ENCODE peak calls at places on chromosome 7, in six cellular contexts. D is CD8-positive, alpha-beta memory T cell; G is IMR-90; W is A549; L is neural progenitor cell; J is CD8-positive, alpha-beta T cell. K is an unnamed sample.

GRCh38 chr7:146004805-146005204 is 111.8 kb upstream of the CNTNAP2 start:
- DNase-seq in D (no peak), G (no peak), W (no peak), L (no peak), J (no peak), K (no peak)

GRCh38 chr7:74453321-74454011 is at the start of gene GTF2IRD1:
- DNase-seq in D (peak; percentile 19), G (peak; percentile 73), W (peak; percentile 88), L (peak; percentile 91), J (no peak), K (peak; percentile 16)

GRCh38 chr7:88546808-88547207 is 212.7 kb upstream of the ZNF804B start:
- DNase-seq in D (no peak), G (no peak), W (peak; percentile 5), L (peak; percentile 54), J (no peak), K (no peak)

GRCh38 chr7:22697897-22698645 is 28.9 kb upstream of the IL6 start:
- DNase-seq in D (no peak), G (no peak), W (no peak), L (no peak), J (no peak), K (no peak)

GRCh38 chr7:20083781-20084180 is 133.4 kb downstream of the MACC1 start:
- DNase-seq in D (no peak), G (peak; percentile 3), W (peak; percentile 2), L (no peak), J (no peak), K (no peak)

GRCh38 chr7:38477333-38477732 is 153.8 kb downstream of the AMPH start:
- DNase-seq in D (no peak), G (no peak), W (no peak), L (no peak), J (no peak), K (no peak)

GRCh38 chr7:2494191-2495130 is 18.3 kb upstream of the GRIFIN start:
- DNase-seq in D (no peak), G (no peak), W (no peak), L (no peak), J (no peak), K (no peak)

GRCh38 chr7:52876402-52876801 is 159.0 kb upstream of the POM121L12 start:
- DNase-seq in D (no peak), G (no peak), W (no peak), L (no peak), J (no peak), K (no peak)

GRCh38 chr7:112886171-112886570 is 96.0 kb upstream of the TMEM168 start:
- DNase-seq in D (no peak), G (no peak), W (no peak), L (no peak), J (no peak), K (no peak)

GRCh38 chr7:43678315-43678714 is 51.0 kb downstream of the COA1 start:
- DNase-seq in D (no peak), G (no peak), W (no peak), L (no peak), J (no peak), K (no peak)
- H3K27ac ChIP-seq in D (no peak overlapping the region), G (no peak overlapping the region), W (no peak overlapping the region), L (no peak overlapping the region), J (no peak overlapping the region), K (no peak overlapping the region)

DNA sequence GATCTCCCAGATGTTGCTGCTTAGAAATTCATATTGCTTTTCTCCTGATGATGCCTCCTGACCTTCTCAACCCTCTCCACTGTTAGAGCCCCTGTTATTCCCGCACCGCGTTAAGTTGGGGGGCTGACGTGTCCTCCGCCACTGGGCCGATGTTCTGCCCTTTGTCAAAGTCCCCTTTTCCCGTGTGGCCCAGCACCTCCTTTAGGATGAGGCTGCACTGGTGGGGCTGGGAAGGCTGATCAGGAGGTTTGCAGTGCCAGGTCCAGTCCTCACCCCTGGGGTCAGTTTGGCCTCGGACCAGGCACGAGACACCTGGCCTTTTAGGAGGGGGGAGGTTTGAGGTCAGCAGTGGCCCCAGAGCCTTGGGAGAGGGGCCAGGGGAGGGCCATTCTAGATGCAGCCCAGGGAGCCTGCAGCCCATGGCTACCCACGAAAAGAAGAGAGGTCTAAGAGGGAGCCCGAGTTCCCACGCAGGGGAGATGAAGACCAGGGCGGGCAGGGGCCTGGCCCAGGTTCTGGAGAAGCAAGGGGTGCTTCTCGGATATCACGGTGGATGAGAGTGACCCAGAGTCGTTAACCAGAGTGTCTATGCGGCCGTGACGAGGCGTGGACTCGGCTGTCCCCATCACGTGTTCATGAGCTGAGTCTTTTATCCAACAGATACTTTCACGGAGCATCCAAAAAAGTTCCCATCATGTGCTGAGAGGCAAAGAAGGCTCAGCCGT is 150.4 kb downstream of the DNAJB6 start:
- DNase-seq in D (no peak), G (no peak), W (no peak), L (no peak), J (no peak), K (no peak)
- H3K9me3 ChIP-seq in D (peaks cover 4% of the 10 kb centered on the region), G (peaks cover 9% of the 10 kb centered on the region), W (peaks cover 7% of the 10 kb centered on the region), L (no peaks in the 10 kb centered on the region), J (no peaks in the 10 kb centered on the region), K (peaks cover 4% of the 10 kb centered on the region)

GRCh38 chr7:47670738-47671137 is 88.8 kb upstream of the TNS3 start:
- DNase-seq in D (no peak), G (no peak), W (no peak), L (no peak), J (no peak), K (no peak)

GRCh38 chr7:47671358-47671757 is 89.4 kb upstream of the TNS3 start:
- DNase-seq in D (no peak), G (no peak), W (no peak), L (no peak), J (no peak), K (no peak)

GRCh38 chr7:47666164-47666862 is 84.4 kb upstream of the TNS3 start:
- DNase-seq in D (no peak), G (peak; percentile 75), W (no peak), L (no peak), J (no peak), K (no peak)

GRCh38 chr7:47672267-47672920 is 90.5 kb upstream of the TNS3 start:
- DNase-seq in D (no peak), G (no peak), W (no peak), L (no peak), J (no peak), K (no peak)

DNA sequence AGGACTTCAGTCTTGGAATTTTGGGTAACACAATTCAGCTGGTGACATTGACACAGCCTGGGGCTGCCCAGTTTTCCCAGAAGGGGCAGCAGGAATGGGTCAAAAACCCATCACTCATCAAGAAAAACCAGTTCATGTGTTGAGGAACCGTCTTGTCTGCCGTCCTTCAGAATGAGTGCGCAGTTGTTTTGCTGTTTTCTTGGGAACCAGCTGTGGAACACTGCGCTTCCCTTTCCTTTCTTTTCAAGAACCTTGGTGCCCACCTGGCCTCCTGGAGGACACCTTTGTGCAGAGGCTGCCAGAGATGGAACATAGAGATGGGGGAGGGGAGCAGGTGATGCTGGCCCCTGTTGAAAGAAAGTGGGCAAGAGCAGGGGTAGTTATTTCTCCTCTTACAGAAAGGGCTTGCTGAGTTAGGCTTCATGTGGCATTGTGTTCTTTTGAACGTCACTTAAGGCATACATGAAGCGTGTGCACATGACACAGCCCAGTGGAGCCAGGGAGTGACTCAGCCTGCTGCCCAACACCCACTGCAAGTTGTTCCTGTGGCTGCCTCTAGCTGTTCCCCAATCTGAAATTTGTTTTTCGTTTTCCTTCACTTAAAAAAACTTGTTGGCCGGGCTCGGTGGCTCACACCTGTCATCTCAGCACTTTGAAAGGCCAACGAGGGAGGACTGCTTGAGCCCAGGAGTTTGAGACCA is 87.4 kb upstream of the TNS3 start:
- DNase-seq in D (no peak), G (peak; percentile 96), W (no peak), L (no peak), J (no peak), K (no peak)
- H3K27ac ChIP-seq in D (no peak overlapping the region), G (peak overlapping the region; percentile 25), W (peak overlapping the region; percentile 86), L (no peak overlapping the region), J (no peak overlapping the region), K (no peak overlapping the region)

GRCh38 chr7:63025815-63026214 is 972.8 kb upstream of the ZNF722 start:
- DNase-seq in D (no peak), G (no peak), W (no peak), L (no peak), J (no peak), K (no peak)
- H3K9me3 ChIP-seq in D (no peaks in the 10 kb centered on the region), G (peaks cover 25% of the 10 kb centered on the region), W (peaks cover 6% of the 10 kb centered on the region), L (peaks cover 79% of the 10 kb centered on the region), J (no peaks in the 10 kb centered on the region), K (peaks cover 37% of the 10 kb centered on the region)

GRCh38 chr7:18019562-18019961 is 8.1 kb downstream of the PRPS1L1 start:
- DNase-seq in D (no peak), G (peak; percentile 72), W (peak; percentile 11), L (no peak), J (no peak), K (no peak)
- H3K27ac ChIP-seq in D (no peak overlapping the region), G (no peak overlapping the region), W (peak overlapping the region; percentile 43), L (no peak overlapping the region), J (no peak overlapping the region), K (no peak overlapping the region)

DNA sequence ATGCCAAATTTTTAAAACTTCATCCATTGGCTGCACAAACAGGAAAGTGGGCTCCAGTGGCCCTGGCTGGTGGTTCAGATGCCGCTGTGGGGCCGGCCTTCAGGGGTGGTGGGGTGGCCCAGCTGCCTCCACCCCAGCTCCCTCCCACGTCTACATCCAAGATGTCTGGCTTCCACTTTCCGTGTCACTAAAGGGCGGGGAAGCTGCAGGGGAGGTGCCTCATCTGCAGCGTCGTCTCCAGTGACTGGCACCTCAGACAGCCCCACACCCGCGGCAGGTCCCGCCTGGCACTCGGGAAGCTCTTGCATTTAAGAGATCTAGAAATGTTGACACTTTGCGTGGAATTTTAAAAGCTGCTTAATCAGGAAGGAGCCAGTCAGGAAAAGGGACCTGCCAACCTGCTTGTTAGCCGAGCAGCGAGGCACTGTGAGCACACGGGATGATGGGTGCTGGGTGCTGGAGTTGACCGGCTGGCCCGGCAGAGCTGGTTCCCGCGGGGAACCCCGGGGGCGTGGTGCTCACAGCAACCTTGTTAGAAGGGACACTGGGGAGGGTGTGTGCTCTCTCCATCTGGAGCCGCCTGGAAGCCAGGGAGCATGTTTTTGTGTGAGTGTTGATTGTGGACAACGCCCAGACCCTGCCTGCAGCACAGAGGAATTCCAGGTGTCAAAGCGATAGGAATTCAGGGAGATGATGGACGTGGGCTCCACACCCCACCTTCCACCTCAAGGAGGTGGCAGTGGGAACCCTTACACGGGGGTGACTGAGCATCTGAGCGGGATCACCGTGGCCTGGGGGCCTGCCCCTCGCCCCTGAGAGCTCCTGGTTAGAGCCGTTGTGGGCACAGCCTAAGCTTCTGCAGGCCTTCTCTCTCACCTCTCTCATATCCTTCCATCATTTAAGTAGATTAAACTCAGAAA is 320.5 kb downstream of the PTPRN2 start:
- DNase-seq in D (no peak), G (no peak), W (no peak), L (no peak), J (no peak), K (no peak)
- H3K9me3 ChIP-seq in D (no peaks in the 10 kb centered on the region), G (peaks cover 70% of the 10 kb centered on the region), W (no peaks in the 10 kb centered on the region), L (no peaks in the 10 kb centered on the region), J (no peaks in the 10 kb centered on the region), K (no peaks in the 10 kb centered on the region)

GRCh38 chr7:92963599-92963998 is 127.2 kb upstream of the CDK6 start:
- DNase-seq in D (no peak), G (no peak), W (no peak), L (no peak), J (no peak), K (no peak)
- H3K27ac ChIP-seq in D (no peak overlapping the region), G (no peak overlapping the region), W (no peak overlapping the region), L (no peak overlapping the region), J (no peak overlapping the region), K (no peak overlapping the region)

GRCh38 chr7:157834501-157835143 is 497.8 kb downstream of the DNAJB6 start:
- DNase-seq in D (no peak), G (no peak), W (no peak), L (peak; percentile 61), J (no peak), K (no peak)
- H3K9me3 ChIP-seq in D (no peaks in the 10 kb centered on the region), G (peaks cover 59% of the 10 kb centered on the region), W (peaks cover 4% of the 10 kb centered on the region), L (no peaks in the 10 kb centered on the region), J (no peaks in the 10 kb centered on the region), K (no peaks in the 10 kb centered on the region)

K was measured in CD4-positive, CD25-positive, alpha-beta regulatory T cell.